ENCODE peak calls at places on chromosomes 16 and 17, in four cellular contexts. A is AG10803, R is fibroblast of lung, F is SK-N-SH. P is an unnamed sample.

GRCh38 chr16:22386976-22387375 is 12.6 kb upstream of the CDR2 start:
- DNase-seq in R (peak), A (peak), F (no peak), P (peak)

GRCh38 chr17:41767324-41768042 is 19.0 kb downstream of the JUP start:
- DNase-seq in F (peak), R (no peak), A (no peak), P (no peak)

GRCh38 chr16:28087675-28088285 is 24.3 kb upstream of the GSG1L start:
- DNase-seq in A (no peak), F (no peak), R (no peak), P (no peak)

GRCh38 chr17:79781012-79781665 is 3.2 kb downstream of the CBX2 start:
- DNase-seq in A (no peak), R (no peak), F (no peak), P (no peak)

GRCh38 chr17:50218771-50219315 is 17.4 kb upstream of the COL1A1 start:
- DNase-seq in A (peak), R (peak), F (no peak), P (peak)

GRCh38 chr16:75593825-75594820 is 27.9 kb downstream of the GABARAPL2 start:
- DNase-seq in F (peak), A (peak), R (peak), P (peak)

GRCh38 chr16:4241601-4242270 is at the start of gene SRL:
- DNase-seq in R (no peak), F (peak), A (no peak), P (no peak)

GRCh38 chr17:14774774-14775173 is 473.9 kb downstream of the HS3ST3B1 start:
- DNase-seq in A (no peak), F (no peak), R (no peak), P (no peak)

GRCh38 chr16:79372504-79373184 is 227.9 kb downstream of the MAF start:
- DNase-seq in A (peak), F (no peak), R (peak), P (no peak)

GRCh38 chr17:3865166-3865565 is 19.1 kb upstream of the NCBP3 start:
- DNase-seq in A (no peak), F (no peak), R (no peak), P (peak)

GRCh38 chr17:47728214-47728877 is 4.7 kb upstream of the TBX21 start:
- DNase-seq in F (no peak), A (no peak), R (no peak), P (no peak)

GRCh38 chr16:1871974-1872635 is at the start of gene MEIOB:
- DNase-seq in F (peak), A (no peak), R (no peak), P (no peak)

GRCh38 chr16:13070268-13070667 is 168.9 kb downstream of the SHISA9 start:
- DNase-seq in R (no peak), A (no peak), F (peak), P (no peak)

GRCh38 chr16:85570213-85570734 is 42.8 kb upstream of the GSE1 start:
- DNase-seq in R (no peak), F (no peak), A (no peak), P (no peak)

GRCh38 chr17:57234252-57235092 is 21.9 kb upstream of the MSI2 start:
- DNase-seq in F (no peak), R (peak), A (no peak), P (no peak)

GRCh38 chr17:1830288-1830687 is 483 bp downstream of the RPA1 start:
- DNase-seq in R (peak), F (peak), A (no peak), P (peak)

GRCh38 chr17:34163681-34164080 is 91.4 kb upstream of the CCL2 start:
- DNase-seq in A (peak), F (peak), R (peak), P (peak)

GRCh38 chr17:4956493-4957061 is 5.7 kb downstream of the ENO3 start:
- DNase-seq in A (no peak), F (no peak), R (no peak), P (no peak)

GRCh38 chr16:68901910-68902309 is 58.6 kb downstream of the TANGO6 start:
- DNase-seq in A (peak), R (peak), F (no peak), P (peak)

GRCh38 chr16:46947900-46948547 is 25.4 kb downstream of the DNAJA2 start:
- DNase-seq in F (peak), R (peak), A (peak), P (peak)

GRCh38 chr17:45320349-45320930 is 3.6 kb upstream of the MAP3K14 start:
- DNase-seq in R (peak), A (peak), F (no peak), P (peak)

GRCh38 chr17:57110579-57111367 is 25.7 kb downstream of the AKAP1 start:
- DNase-seq in A (no peak), F (no peak), R (no peak), P (no peak)

GRCh38 chr17:30323262-30323894 is 10.5 kb downstream of the TMIGD1 start:
- DNase-seq in R (no peak), F (no peak), A (no peak), P (no peak)

GRCh38 chr17:6209829-6210228 is 139.7 kb downstream of the WSCD1 start:
- DNase-seq in A (no peak), R (no peak), F (no peak), P (no peak)

GRCh38 chr17:37844158-37844976 is 79.8 kb upstream of the TBC1D3K start:
- DNase-seq in F (peak), R (peak), A (peak), P (peak)

GRCh38 chr17:37847102-37847501 is 77.1 kb upstream of the TBC1D3K start:
- DNase-seq in R (no peak), A (no peak), F (no peak), P (no peak)

GRCh38 chr17:37847811-37848331 is 76.3 kb upstream of the TBC1D3K start:
- DNase-seq in F (no peak), A (no peak), R (no peak), P (no peak)

GRCh38 chr17:37842401-37842800 is 81.8 kb upstream of the TBC1D3K start:
- DNase-seq in A (no peak), R (no peak), F (no peak), P (no peak)

GRCh38 chr17:37844977-37845293 is 79.3 kb upstream of the TBC1D3K start:
- DNase-seq in R (no peak), F (no peak), A (no peak), P (no peak)
- TF ChIP-seq CTCF in R (no peak), F (no peak), A (no peak), P (no peak)

GRCh38 chr17:77526259-77526711 is 385.5 kb downstream of the SEC14L1 start:
- DNase-seq in F (no peak), A (no peak), R (no peak), P (no peak)

GRCh38 chr17:77526728-77527355 is 386.1 kb downstream of the SEC14L1 start:
- DNase-seq in A (no peak), F (no peak), R (no peak), P (no peak)

GRCh38 chr17:77527836-77528505 is 387.2 kb downstream of the SEC14L1 start:
- DNase-seq in F (peak), A (no peak), R (no peak), P (no peak)

GRCh38 chr17:77528516-77529327 is 388.0 kb downstream of the SEC14L1 start:
- DNase-seq in A (no peak), R (no peak), F (peak), P (no peak)

GRCh38 chr17:77527394-77527793 is 386.6 kb downstream of the SEC14L1 start:
- DNase-seq in R (no peak), F (no peak), A (no peak), P (no peak)
- H3K4me3 ChIP-seq in R (no peak), F (no peak), A (no peak), P (no peak)

GRCh38 chr17:13599808-13600398 is 1.8 kb downstream of the HS3ST3A1 start:
- DNase-seq in A (no peak), F (no peak), R (peak), P (peak)

GRCh38 chr17:13601317-13601775 is 383 bp downstream of the HS3ST3A1 start:
- DNase-seq in R (peak), A (no peak), F (peak), P (no peak)

GRCh38 chr17:13601776-13602551 is at the start of gene HS3ST3A1:
- DNase-seq in R (peak), F (peak), A (peak), P (peak)

GRCh38 chr17:13599168-13599577 is 2.6 kb downstream of the HS3ST3A1 start:
- DNase-seq in A (no peak), F (no peak), R (peak), P (no peak)

GRCh38 chr17:13600475-13601316 is 1.0 kb downstream of the HS3ST3A1 start:
- DNase-seq in R (peak), A (peak), F (peak), P (no peak)
- TF ChIP-seq CTCF in R (no peak), A (no peak), F (no peak), P (no peak)

DNA sequence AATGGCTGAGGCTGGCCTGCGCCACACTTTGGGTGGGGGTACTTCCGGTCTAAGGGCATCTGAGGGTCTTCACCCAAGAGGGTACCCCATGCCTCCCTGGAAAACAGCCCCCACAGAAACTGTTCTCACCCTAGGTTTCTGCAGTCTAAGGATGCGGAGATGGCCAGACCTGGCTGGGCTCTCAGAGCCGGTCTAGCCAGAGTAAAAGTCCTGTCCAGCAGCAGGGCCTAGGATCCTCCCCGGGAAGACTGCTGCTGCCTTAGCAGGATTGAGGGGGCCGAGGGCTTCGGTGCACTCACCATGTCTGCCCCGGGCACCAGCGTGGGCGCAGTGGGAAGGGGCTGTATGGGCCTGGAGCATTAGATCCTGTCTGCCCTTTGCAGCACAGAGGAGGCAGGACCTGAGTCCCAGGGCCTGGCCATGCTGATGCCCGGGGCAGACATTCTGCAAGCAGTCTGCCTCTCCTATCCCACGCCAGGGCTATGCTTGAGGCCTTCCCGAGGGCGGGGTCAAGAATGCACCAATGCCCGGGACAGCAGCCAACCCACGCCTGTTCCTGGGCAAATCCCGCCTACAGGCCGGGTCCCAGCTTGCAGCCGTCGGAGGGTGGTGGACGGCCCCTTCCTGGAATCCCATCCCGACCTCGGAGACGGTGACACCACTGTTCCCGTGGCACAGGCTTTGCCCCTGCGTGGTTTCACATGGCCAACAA is 54.7 kb downstream of the CBFA2T3 start:
- DNase-seq in A (peak), R (peak), F (no peak), P (peak)
- H3K4me3 ChIP-seq in A (no peak), R (no peak), F (no peak), P (peak)

GRCh38 chr16:83797013-83797412 is 10.8 kb upstream of the HSBP1 start:
- DNase-seq in A (no peak), F (no peak), R (no peak), P (no peak)
- TF ChIP-seq CTCF in A (no peak), F (no peak), R (no peak), P (no peak)

GRCh38 chr17:63523256-63523869 is at the start of gene KCNH6:
- DNase-seq in F (peak), R (no peak), A (no peak), P (no peak)
- H3K4me3 ChIP-seq in F (peak), R (no peak), A (no peak), P (peak)

GRCh38 chr16:287298-287811 is 4.4 kb downstream of the PDIA2 start:
- DNase-seq in A (no peak), F (no peak), R (no peak), P (no peak)
- TF ChIP-seq CTCF in A (no peak), F (peak), R (no peak), P (no peak)

DNA sequence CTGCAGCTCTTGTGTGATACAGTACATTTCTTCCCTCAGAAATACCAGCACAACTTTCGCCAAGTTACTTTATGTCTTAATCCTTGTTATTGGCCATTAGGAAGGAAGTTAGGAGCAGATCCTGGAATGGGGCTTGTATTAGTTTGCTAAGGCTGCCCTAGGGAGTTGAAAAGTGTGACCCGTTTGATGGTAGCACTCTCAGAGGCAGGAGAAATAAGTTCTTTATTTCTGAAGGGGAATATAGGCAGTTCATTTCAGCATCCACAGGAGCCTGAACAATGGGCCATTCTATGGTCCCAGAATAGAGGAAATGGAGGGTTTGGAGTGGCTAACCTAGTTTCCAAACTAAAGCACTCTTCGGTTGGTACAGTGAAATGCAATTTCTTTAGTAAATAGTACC is 11.6 kb upstream of the ABCA10 start:
- DNase-seq in R (no peak), F (no peak), A (no peak), P (no peak)
- H3K4me3 ChIP-seq in R (no peak), F (no peak), A (no peak), P (no peak)

DNA sequence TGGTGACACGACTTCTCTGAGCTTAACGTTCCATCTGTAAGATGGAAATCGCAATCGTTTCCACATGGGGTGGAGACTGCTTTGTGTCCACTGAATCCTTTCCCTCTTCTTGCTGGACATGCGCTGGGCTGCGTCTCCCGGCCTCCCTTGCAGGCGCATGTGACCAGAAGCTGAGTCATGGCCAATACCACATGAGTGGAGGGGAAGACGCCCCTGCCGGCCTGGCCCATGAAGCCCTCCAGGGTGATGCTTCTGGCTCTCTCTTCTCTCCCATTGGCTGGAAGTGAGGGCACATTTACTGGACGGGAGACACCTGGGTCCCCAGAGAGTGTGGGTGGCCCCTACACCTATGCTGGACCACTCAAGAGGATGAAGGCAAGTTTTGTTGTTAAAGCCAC is 71.1 kb downstream of the DYNLRB2 start:
- DNase-seq in F (no peak), R (no peak), A (no peak), P (no peak)
- TF ChIP-seq CTCF in F (no peak), R (no peak), A (no peak), P (no peak)